ENCODE peak calls at places on chromosome 10, in nine cellular contexts. One of them, this sample, is unnamed.

GRCh38 chr10:119705434-119705831 is 20.4 kb upstream of the INPP5F start:
- DNase-seq in thyroid gland: no peak
- DNase-seq in A549: no peak
- DNase-seq in GM10248: peak
- DNase-seq in OCI-LY7: peak
- DNase-seq in IMR-90: no peak
- DNase-seq in CD8-positive, alpha-beta T cell: no peak
- DNase-seq in left lung: no peak
- DNase-seq in left ventricle myocardium inferior: no peak
- DNase-seq in this sample: peak

GRCh38 chr10:37520488-37520887 is 336.9 kb downstream of the ZNF248 start:
- DNase-seq in A549: no peak
- DNase-seq in GM10248: no peak
- DNase-seq in left lung: no peak
- DNase-seq in OCI-LY7: no peak
- DNase-seq in CD8-positive, alpha-beta T cell: no peak
- DNase-seq in IMR-90: no peak
- DNase-seq in left ventricle myocardium inferior: no peak
- DNase-seq in thyroid gland: no peak
- DNase-seq in this sample: no peak

GRCh38 chr10:99859585-99859984 is 77.1 kb downstream of the ABCC2 start:
- DNase-seq in OCI-LY7: peak
- DNase-seq in A549: no peak
- DNase-seq in IMR-90: no peak
- DNase-seq in CD8-positive, alpha-beta T cell: no peak
- DNase-seq in left ventricle myocardium inferior: no peak
- DNase-seq in thyroid gland: no peak
- DNase-seq in left lung: no peak
- DNase-seq in GM10248: no peak
- DNase-seq in this sample: no peak

GRCh38 chr10:3196971-3197353 is 24.4 kb upstream of the PITRM1 start:
- DNase-seq in thyroid gland: no peak
- DNase-seq in A549: no peak
- DNase-seq in OCI-LY7: no peak
- DNase-seq in IMR-90: no peak
- DNase-seq in left ventricle myocardium inferior: no peak
- DNase-seq in GM10248: no peak
- DNase-seq in CD8-positive, alpha-beta T cell: no peak
- DNase-seq in left lung: no peak
- DNase-seq in this sample: no peak

GRCh38 chr10:34830527-34830926 is 15.4 kb upstream of the PARD3 start:
- DNase-seq in IMR-90: no peak
- DNase-seq in thyroid gland: no peak
- DNase-seq in GM10248: no peak
- DNase-seq in A549: no peak
- DNase-seq in CD8-positive, alpha-beta T cell: no peak
- DNase-seq in OCI-LY7: no peak
- DNase-seq in left lung: no peak
- DNase-seq in left ventricle myocardium inferior: no peak
- DNase-seq in this sample: no peak

GRCh38 chr10:127532659-127533058 is 16.4 kb upstream of the NPS start:
- DNase-seq in left lung: no peak
- DNase-seq in IMR-90: no peak
- DNase-seq in left ventricle myocardium inferior: no peak
- DNase-seq in GM10248: no peak
- DNase-seq in CD8-positive, alpha-beta T cell: no peak
- DNase-seq in OCI-LY7: no peak
- DNase-seq in thyroid gland: no peak
- DNase-seq in A549: no peak
- DNase-seq in this sample: no peak

GRCh38 chr10:733086-733485 is 43.6 kb upstream of the DIP2C start:
- DNase-seq in IMR-90: no peak
- DNase-seq in thyroid gland: no peak
- DNase-seq in OCI-LY7: no peak
- DNase-seq in A549: no peak
- DNase-seq in left lung: no peak
- DNase-seq in left ventricle myocardium inferior: no peak
- DNase-seq in CD8-positive, alpha-beta T cell: no peak
- DNase-seq in GM10248: no peak
- DNase-seq in this sample: no peak

GRCh38 chr10:110460111-110460809 is 37.4 kb upstream of the DUSP5 start:
- DNase-seq in A549: no peak
- DNase-seq in thyroid gland: peak
- DNase-seq in CD8-positive, alpha-beta T cell: no peak
- DNase-seq in GM10248: peak
- DNase-seq in OCI-LY7: peak
- DNase-seq in left lung: no peak
- DNase-seq in IMR-90: peak
- DNase-seq in left ventricle myocardium inferior: peak
- DNase-seq in this sample: peak

GRCh38 chr10:101446947-101447346 is 93.0 kb downstream of the BTRC start:
- DNase-seq in left ventricle myocardium inferior: peak
- DNase-seq in OCI-LY7: no peak
- DNase-seq in CD8-positive, alpha-beta T cell: no peak
- DNase-seq in GM10248: no peak
- DNase-seq in left lung: no peak
- DNase-seq in IMR-90: no peak
- DNase-seq in A549: no peak
- DNase-seq in thyroid gland: no peak
- DNase-seq in this sample: no peak

GRCh38 chr10:103278862-103279298 is 1.9 kb downstream of the INA start:
- DNase-seq in CD8-positive, alpha-beta T cell: no peak
- DNase-seq in left lung: no peak
- DNase-seq in GM10248: peak
- DNase-seq in OCI-LY7: peak
- DNase-seq in left ventricle myocardium inferior: peak
- DNase-seq in thyroid gland: peak
- DNase-seq in IMR-90: peak
- DNase-seq in A549: no peak
- DNase-seq in this sample: peak

GRCh38 chr10:103278424-103278823 is 1.5 kb downstream of the INA start:
- DNase-seq in GM10248: no peak
- DNase-seq in left lung: no peak
- DNase-seq in OCI-LY7: no peak
- DNase-seq in thyroid gland: no peak
- DNase-seq in left ventricle myocardium inferior: no peak
- DNase-seq in IMR-90: no peak
- DNase-seq in CD8-positive, alpha-beta T cell: no peak
- DNase-seq in A549: no peak
- DNase-seq in this sample: no peak

GRCh38 chr10:103277713-103278299 is 868 bp downstream of the INA start:
- DNase-seq in GM10248: no peak
- DNase-seq in thyroid gland: no peak
- DNase-seq in left ventricle myocardium inferior: no peak
- DNase-seq in CD8-positive, alpha-beta T cell: no peak
- DNase-seq in IMR-90: no peak
- DNase-seq in left lung: peak
- DNase-seq in OCI-LY7: no peak
- DNase-seq in A549: no peak
- DNase-seq in this sample: no peak

GRCh38 chr10:103276251-103276936 is 544 bp upstream of the INA start:
- DNase-seq in CD8-positive, alpha-beta T cell: no peak
- DNase-seq in A549: no peak
- DNase-seq in thyroid gland: no peak
- DNase-seq in GM10248: no peak
- DNase-seq in left ventricle myocardium inferior: no peak
- DNase-seq in left lung: no peak
- DNase-seq in IMR-90: no peak
- DNase-seq in OCI-LY7: no peak
- DNase-seq in this sample: no peak

DNA sequence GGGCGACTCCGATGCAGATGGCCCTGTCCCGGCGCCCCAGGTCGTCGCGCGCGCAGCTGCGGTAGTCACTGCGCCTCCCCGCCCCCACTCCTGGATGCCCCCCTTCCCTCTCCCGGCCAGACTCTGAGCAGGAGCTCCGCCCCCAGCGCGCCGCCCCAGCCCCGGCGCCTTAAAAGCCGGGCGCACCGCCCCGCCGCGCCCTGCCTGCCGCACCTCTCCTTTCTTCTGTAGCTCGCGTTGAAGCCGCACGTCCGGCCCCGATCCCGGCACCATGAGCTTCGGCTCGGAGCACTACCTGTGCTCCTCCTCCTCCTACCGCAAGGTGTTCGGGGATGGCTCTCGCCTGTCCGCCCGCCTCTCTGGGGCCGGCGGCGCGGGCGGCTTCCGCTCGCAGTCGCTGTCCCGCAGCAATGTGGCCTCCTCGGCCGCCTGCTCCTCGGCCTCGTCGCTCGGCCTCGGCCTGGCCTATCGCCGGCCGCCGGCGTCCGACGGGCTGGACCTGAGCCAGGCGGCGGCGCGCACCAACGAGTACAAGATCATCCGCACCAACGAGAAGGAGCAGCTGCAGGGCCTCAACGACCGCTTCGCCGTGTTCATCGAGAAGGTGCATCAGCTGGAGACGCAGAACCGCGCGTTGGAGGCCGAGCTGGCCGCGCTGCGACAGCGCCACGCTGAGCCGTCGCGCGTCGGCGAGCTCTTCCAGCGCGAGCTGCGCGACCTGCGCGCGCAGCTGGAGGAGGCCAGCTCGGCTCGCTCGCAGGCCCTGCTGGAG is at the start of gene INA:
- DNase-seq in GM10248: peak
- DNase-seq in A549: peak
- DNase-seq in thyroid gland: peak
- DNase-seq in OCI-LY7: no peak
- DNase-seq in CD8-positive, alpha-beta T cell: no peak
- DNase-seq in left lung: no peak
- DNase-seq in IMR-90: peak
- DNase-seq in left ventricle myocardium inferior: no peak
- DNase-seq in this sample: peak
- TF ChIP-seq CTCF in GM10248: no peak
- TF ChIP-seq CTCF in A549: peak
- TF ChIP-seq CTCF in thyroid gland: no peak
- TF ChIP-seq CTCF in OCI-LY7: no peak
- TF ChIP-seq CTCF in CD8-positive, alpha-beta T cell: no peak
- TF ChIP-seq CTCF in left lung: no peak
- TF ChIP-seq CTCF in IMR-90: peak
- TF ChIP-seq CTCF in left ventricle myocardium inferior: no peak
- TF ChIP-seq CTCF in this sample: no peak

GRCh38 chr10:43338117-43338516 is 33.3 kb upstream of the FXYD4 start:
- DNase-seq in OCI-LY7: no peak
- DNase-seq in GM10248: no peak
- DNase-seq in IMR-90: no peak
- DNase-seq in A549: no peak
- DNase-seq in left lung: no peak
- DNase-seq in thyroid gland: no peak
- DNase-seq in CD8-positive, alpha-beta T cell: no peak
- DNase-seq in left ventricle myocardium inferior: no peak
- DNase-seq in this sample: no peak
- TF ChIP-seq CTCF in OCI-LY7: no peak
- TF ChIP-seq CTCF in GM10248: no peak
- TF ChIP-seq CTCF in IMR-90: no peak
- TF ChIP-seq CTCF in A549: no peak
- TF ChIP-seq CTCF in left lung: no peak
- TF ChIP-seq CTCF in thyroid gland: no peak
- TF ChIP-seq CTCF in CD8-positive, alpha-beta T cell: no peak
- TF ChIP-seq CTCF in left ventricle myocardium inferior: no peak
- TF ChIP-seq CTCF in this sample: no peak

GRCh38 chr10:4265964-4266363 is 481.0 kb upstream of the KLF6 start:
- DNase-seq in CD8-positive, alpha-beta T cell: no peak
- DNase-seq in left ventricle myocardium inferior: no peak
- DNase-seq in GM10248: no peak
- DNase-seq in thyroid gland: no peak
- DNase-seq in IMR-90: no peak
- DNase-seq in left lung: no peak
- DNase-seq in OCI-LY7: no peak
- DNase-seq in A549: no peak
- DNase-seq in this sample: no peak

GRCh38 chr10:4270116-4270515 is 485.1 kb upstream of the KLF6 start:
- DNase-seq in A549: no peak
- DNase-seq in GM10248: no peak
- DNase-seq in OCI-LY7: no peak
- DNase-seq in CD8-positive, alpha-beta T cell: no peak
- DNase-seq in left ventricle myocardium inferior: no peak
- DNase-seq in left lung: no peak
- DNase-seq in thyroid gland: no peak
- DNase-seq in IMR-90: peak
- DNase-seq in this sample: no peak

GRCh38 chr10:4264466-4264865 is 479.5 kb upstream of the KLF6 start:
- DNase-seq in thyroid gland: no peak
- DNase-seq in left lung: no peak
- DNase-seq in OCI-LY7: no peak
- DNase-seq in CD8-positive, alpha-beta T cell: no peak
- DNase-seq in A549: no peak
- DNase-seq in IMR-90: no peak
- DNase-seq in left ventricle myocardium inferior: no peak
- DNase-seq in GM10248: no peak
- DNase-seq in this sample: no peak

GRCh38 chr10:4266387-4267083 is 481.5 kb upstream of the KLF6 start:
- DNase-seq in CD8-positive, alpha-beta T cell: no peak
- DNase-seq in thyroid gland: no peak
- DNase-seq in A549: no peak
- DNase-seq in left ventricle myocardium inferior: no peak
- DNase-seq in OCI-LY7: no peak
- DNase-seq in left lung: no peak
- DNase-seq in GM10248: no peak
- DNase-seq in IMR-90: peak
- DNase-seq in this sample: no peak

GRCh38 chr10:4267084-4267774 is 482.2 kb upstream of the KLF6 start:
- DNase-seq in OCI-LY7: no peak
- DNase-seq in thyroid gland: no peak
- DNase-seq in IMR-90: peak
- DNase-seq in A549: no peak
- DNase-seq in GM10248: no peak
- DNase-seq in CD8-positive, alpha-beta T cell: no peak
- DNase-seq in left lung: no peak
- DNase-seq in left ventricle myocardium inferior: no peak
- DNase-seq in this sample: no peak
- TF ChIP-seq CTCF in OCI-LY7: no peak
- TF ChIP-seq CTCF in thyroid gland: no peak
- TF ChIP-seq CTCF in IMR-90: peak
- TF ChIP-seq CTCF in A549: peak
- TF ChIP-seq CTCF in GM10248: no peak
- TF ChIP-seq CTCF in CD8-positive, alpha-beta T cell: no peak
- TF ChIP-seq CTCF in left lung: no peak
- TF ChIP-seq CTCF in left ventricle myocardium inferior: peak
- TF ChIP-seq CTCF in this sample: no peak

DNA sequence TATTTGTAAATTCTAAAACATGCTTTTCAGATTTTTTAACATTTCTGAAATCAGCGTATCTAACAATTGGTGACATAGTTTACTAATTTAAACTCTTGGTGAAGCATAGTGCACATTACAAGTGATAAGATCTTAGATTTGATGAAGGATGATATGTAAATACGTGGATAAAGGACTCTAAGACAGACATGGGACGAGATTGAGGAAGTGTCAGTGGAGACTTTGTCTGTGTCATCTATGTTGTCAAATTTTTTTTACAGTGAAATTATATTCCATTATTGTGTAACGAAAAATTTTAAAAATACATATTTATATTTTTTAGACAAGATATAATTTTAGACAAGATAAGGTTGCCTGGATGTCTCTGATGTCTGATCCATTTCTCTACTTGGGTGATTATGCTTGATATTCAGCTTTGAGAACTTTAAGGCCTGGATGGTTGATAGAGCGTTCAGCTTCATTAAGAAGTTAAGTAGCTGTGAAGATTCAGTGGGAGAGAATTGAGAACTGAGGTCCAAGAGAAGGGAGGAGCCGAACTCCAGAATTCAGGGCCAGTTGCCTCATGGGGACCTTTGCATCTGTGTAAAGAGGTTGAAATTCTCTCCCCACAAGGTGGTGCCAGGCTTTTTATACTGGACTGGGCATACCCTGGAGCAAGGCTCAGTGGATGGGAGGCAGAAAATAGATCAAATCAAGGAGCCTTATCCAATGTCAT is 62.7 kb downstream of the KAT6B start:
- DNase-seq in OCI-LY7: no peak
- DNase-seq in A549: no peak
- DNase-seq in CD8-positive, alpha-beta T cell: no peak
- DNase-seq in thyroid gland: peak
- DNase-seq in left ventricle myocardium inferior: no peak
- DNase-seq in left lung: no peak
- DNase-seq in GM10248: no peak
- DNase-seq in IMR-90: no peak
- DNase-seq in this sample: no peak
- TF ChIP-seq CTCF in OCI-LY7: peak
- TF ChIP-seq CTCF in A549: peak
- TF ChIP-seq CTCF in CD8-positive, alpha-beta T cell: no peak
- TF ChIP-seq CTCF in thyroid gland: no peak
- TF ChIP-seq CTCF in left ventricle myocardium inferior: peak
- TF ChIP-seq CTCF in left lung: no peak
- TF ChIP-seq CTCF in GM10248: peak
- TF ChIP-seq CTCF in IMR-90: no peak
- TF ChIP-seq CTCF in this sample: no peak